ENCODE peak calls at places on chromosomes 11 and 22, in four cellular contexts. V, W, X and K are unnamed samples.

GRCh38 chr11:35009191-35009940 is 92.9 kb downstream of the PDHX start:
- DNase-seq in V (no peak), W (peak), X (peak), K (peak)

GRCh38 chr11:126700773-126701554 is 299.6 kb downstream of the KIRREL3 start:
- DNase-seq in V (no peak), W (no peak), X (no peak), K (no peak)

GRCh38 chr11:46339816-46340215 is 7.4 kb upstream of the DGKZ start:
- DNase-seq in V (no peak), W (no peak), X (no peak), K (no peak)

GRCh38 chr22:37607010-37607911 is 1.4 kb upstream of the GGA1 start:
- DNase-seq in V (peak), W (peak), X (peak), K (peak)

GRCh38 chr11:16883179-16883578 is 131.0 kb downstream of the PLEKHA7 start:
- DNase-seq in V (peak), W (no peak), X (peak), K (peak)

GRCh38 chr11:77142091-77142975 is 14.3 kb downstream of the MYO7A start:
- DNase-seq in V (no peak), W (no peak), X (no peak), K (no peak)

GRCh38 chr22:28146401-28147304 is 227.6 kb upstream of the PITPNB start:
- DNase-seq in V (peak), W (no peak), X (no peak), K (no peak)

GRCh38 chr22:43226368-43226979 is 39.5 kb upstream of the TTLL12 start:
- DNase-seq in V (no peak), W (no peak), X (no peak), K (no peak)

GRCh38 chr11:68142028-68142412 is 20.8 kb upstream of the CHKA start:
- DNase-seq in V (peak), W (no peak), X (no peak), K (no peak)